ENCODE peak calls at places on chromosome 9, in nine cellular contexts. One of them, this sample, is unnamed. For H3K79me2 and H3K9me2, the result is how much of the 10 kb centered on the place peaks cover.

GRCh38 chr9:134661299-134661698 is 19.7 kb downstream of the COL5A1 start:
- DNase-seq in GM23248: peak
- DNase-seq in GM23338: no peak
- DNase-seq in MM.1S: no peak
- DNase-seq in PC-3: no peak
- DNase-seq in HCT116: no peak
- DNase-seq in SK-N-SH: no peak
- DNase-seq in Karpas-422: peak
- DNase-seq in PC-9: no peak
- DNase-seq in this sample: no peak

GRCh38 chr9:112002131-112002846 is 105.7 kb downstream of the UGCG start:
- DNase-seq in GM23248: no peak
- DNase-seq in GM23338: no peak
- DNase-seq in MM.1S: peak
- DNase-seq in PC-3: no peak
- DNase-seq in HCT116: no peak
- DNase-seq in SK-N-SH: no peak
- DNase-seq in Karpas-422: no peak
- DNase-seq in PC-9: no peak
- DNase-seq in this sample: no peak

GRCh38 chr9:116193636-116194035 is 40.0 kb downstream of the PAPPA start:
- DNase-seq in GM23248: peak
- DNase-seq in GM23338: no peak
- DNase-seq in MM.1S: no peak
- DNase-seq in PC-3: peak
- DNase-seq in HCT116: no peak
- DNase-seq in SK-N-SH: no peak
- DNase-seq in Karpas-422: no peak
- DNase-seq in PC-9: no peak
- DNase-seq in this sample: no peak

GRCh38 chr9:23050548-23050947 is 603.9 kb downstream of the DMRTA1 start:
- DNase-seq in GM23248: no peak
- DNase-seq in GM23338: no peak
- DNase-seq in MM.1S: no peak
- DNase-seq in PC-3: no peak
- DNase-seq in HCT116: no peak
- DNase-seq in SK-N-SH: no peak
- DNase-seq in Karpas-422: no peak
- DNase-seq in PC-9: no peak
- DNase-seq in this sample: no peak

GRCh38 chr9:114011313-114011712 is 66.8 kb downstream of the AMBP start:
- DNase-seq in GM23248: no peak
- DNase-seq in GM23338: no peak
- DNase-seq in MM.1S: no peak
- DNase-seq in PC-3: no peak
- DNase-seq in HCT116: no peak
- DNase-seq in SK-N-SH: no peak
- DNase-seq in Karpas-422: no peak
- DNase-seq in PC-9: no peak
- DNase-seq in this sample: no peak

GRCh38 chr9:126625329-126626116 is 11.8 kb downstream of the LMX1B start:
- DNase-seq in GM23248: no peak
- DNase-seq in GM23338: peak
- DNase-seq in MM.1S: no peak
- DNase-seq in PC-3: no peak
- DNase-seq in HCT116: no peak
- DNase-seq in SK-N-SH: no peak
- DNase-seq in Karpas-422: no peak
- DNase-seq in PC-9: no peak
- DNase-seq in this sample: no peak

GRCh38 chr9:84129529-84129928 is 148.9 kb downstream of the RMI1 start:
- DNase-seq in GM23248: no peak
- DNase-seq in GM23338: no peak
- DNase-seq in MM.1S: no peak
- DNase-seq in PC-3: no peak
- DNase-seq in HCT116: no peak
- DNase-seq in SK-N-SH: no peak
- DNase-seq in Karpas-422: no peak
- DNase-seq in PC-9: no peak
- DNase-seq in this sample: no peak

GRCh38 chr9:89793551-89793950 is 188.7 kb downstream of the GADD45G start:
- DNase-seq in GM23248: no peak
- DNase-seq in GM23338: no peak
- DNase-seq in MM.1S: no peak
- DNase-seq in PC-3: no peak
- DNase-seq in HCT116: no peak
- DNase-seq in SK-N-SH: no peak
- DNase-seq in Karpas-422: no peak
- DNase-seq in PC-9: no peak
- DNase-seq in this sample: no peak

GRCh38 chr9:14687042-14687719 is 6.1 kb downstream of the ZDHHC21 start:
- DNase-seq in GM23248: peak
- DNase-seq in GM23338: no peak
- DNase-seq in MM.1S: no peak
- DNase-seq in PC-3: peak
- DNase-seq in HCT116: no peak
- DNase-seq in SK-N-SH: no peak
- DNase-seq in Karpas-422: no peak
- DNase-seq in PC-9: no peak
- DNase-seq in this sample: no peak

GRCh38 chr9:86614871-86615849 is 260.9 kb upstream of the TUT7 start:
- DNase-seq in GM23248: peak
- DNase-seq in GM23338: peak
- DNase-seq in MM.1S: no peak
- DNase-seq in PC-3: peak
- DNase-seq in HCT116: no peak
- DNase-seq in SK-N-SH: peak
- DNase-seq in Karpas-422: peak
- DNase-seq in PC-9: no peak
- DNase-seq in this sample: peak

GRCh38 chr9:77595426-77596051 is 52.6 kb downstream of the GNA14 start:
- DNase-seq in GM23248: no peak
- DNase-seq in GM23338: no peak
- DNase-seq in MM.1S: no peak
- DNase-seq in PC-3: no peak
- DNase-seq in HCT116: no peak
- DNase-seq in SK-N-SH: peak
- DNase-seq in Karpas-422: no peak
- DNase-seq in PC-9: no peak
- DNase-seq in this sample: no peak

DNA sequence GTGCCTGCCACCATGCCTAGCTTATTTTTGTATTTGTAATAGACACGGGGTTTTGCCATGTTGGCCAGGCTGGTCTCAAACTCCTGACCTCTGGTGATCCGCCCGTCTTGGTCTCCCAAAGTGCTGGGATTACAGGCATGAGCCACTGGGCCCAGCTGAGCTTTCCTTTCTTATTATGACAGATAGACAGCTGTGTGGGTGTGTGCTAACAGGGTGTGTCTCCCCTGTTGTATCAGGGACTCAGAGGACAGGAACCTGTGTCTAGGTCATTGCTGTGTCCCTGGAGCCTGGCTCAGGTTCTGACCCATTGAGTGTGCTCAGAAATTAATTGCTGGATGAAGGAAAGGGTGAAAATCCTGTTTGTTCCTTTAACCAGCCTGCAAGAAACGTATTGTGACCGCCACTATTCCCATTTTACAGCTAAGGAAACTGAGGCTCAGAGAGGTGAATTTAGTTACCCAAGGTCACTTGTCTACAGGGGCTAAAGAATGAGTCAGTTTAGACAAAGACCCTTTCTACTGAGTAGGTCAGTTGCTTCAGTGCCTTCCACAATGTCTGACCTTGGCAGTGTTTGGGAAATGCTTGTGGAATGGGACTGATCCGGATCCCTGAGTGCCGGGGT is 16.8 kb downstream of the NCS1 start:
- DNase-seq in GM23248: no peak
- DNase-seq in GM23338: no peak
- DNase-seq in MM.1S: no peak
- DNase-seq in PC-3: no peak
- DNase-seq in HCT116: no peak
- DNase-seq in SK-N-SH: no peak
- DNase-seq in Karpas-422: no peak
- DNase-seq in PC-9: no peak
- DNase-seq in this sample: no peak
- H3K79me2 ChIP-seq in GM23248: half or more
- H3K79me2 ChIP-seq in GM23338: half or more
- H3K79me2 ChIP-seq in MM.1S: under half
- H3K79me2 ChIP-seq in PC-3: under half
- H3K79me2 ChIP-seq in HCT116: half or more
- H3K79me2 ChIP-seq in SK-N-SH: half or more
- H3K79me2 ChIP-seq in Karpas-422: under half
- H3K79me2 ChIP-seq in PC-9: under half
- H3K79me2 ChIP-seq in this sample: under half

GRCh38 chr9:123863164-123863855 is 66.6 kb downstream of the DENND1A start:
- DNase-seq in GM23248: peak
- DNase-seq in GM23338: peak
- DNase-seq in MM.1S: no peak
- DNase-seq in PC-3: no peak
- DNase-seq in HCT116: no peak
- DNase-seq in SK-N-SH: no peak
- DNase-seq in Karpas-422: no peak
- DNase-seq in PC-9: no peak
- DNase-seq in this sample: no peak
- H3K4me2 ChIP-seq in GM23248: no peak
- H3K4me2 ChIP-seq in GM23338: peak
- H3K4me2 ChIP-seq in MM.1S: no peak
- H3K4me2 ChIP-seq in PC-3: no peak
- H3K4me2 ChIP-seq in HCT116: no peak
- H3K4me2 ChIP-seq in SK-N-SH: no peak
- H3K4me2 ChIP-seq in Karpas-422: no peak
- H3K4me2 ChIP-seq in PC-9: no peak
- H3K4me2 ChIP-seq in this sample: no peak

GRCh38 chr9:38434833-38435232 is 10.6 kb upstream of the IGFBPL1 start:
- DNase-seq in GM23248: peak
- DNase-seq in GM23338: no peak
- DNase-seq in MM.1S: no peak
- DNase-seq in PC-3: no peak
- DNase-seq in HCT116: no peak
- DNase-seq in SK-N-SH: no peak
- DNase-seq in Karpas-422: no peak
- DNase-seq in PC-9: no peak
- DNase-seq in this sample: no peak

GRCh38 chr9:38435526-38435925 is 11.3 kb upstream of the IGFBPL1 start:
- DNase-seq in GM23248: peak
- DNase-seq in GM23338: no peak
- DNase-seq in MM.1S: no peak
- DNase-seq in PC-3: no peak
- DNase-seq in HCT116: no peak
- DNase-seq in SK-N-SH: no peak
- DNase-seq in Karpas-422: no peak
- DNase-seq in PC-9: no peak
- DNase-seq in this sample: no peak

GRCh38 chr9:38434365-38434764 is 10.1 kb upstream of the IGFBPL1 start:
- DNase-seq in GM23248: no peak
- DNase-seq in GM23338: no peak
- DNase-seq in MM.1S: no peak
- DNase-seq in PC-3: no peak
- DNase-seq in HCT116: no peak
- DNase-seq in SK-N-SH: no peak
- DNase-seq in Karpas-422: no peak
- DNase-seq in PC-9: no peak
- DNase-seq in this sample: no peak

GRCh38 chr9:38431101-38431500 is 6.8 kb upstream of the IGFBPL1 start:
- DNase-seq in GM23248: no peak
- DNase-seq in GM23338: no peak
- DNase-seq in MM.1S: no peak
- DNase-seq in PC-3: no peak
- DNase-seq in HCT116: no peak
- DNase-seq in SK-N-SH: no peak
- DNase-seq in Karpas-422: no peak
- DNase-seq in PC-9: no peak
- DNase-seq in this sample: no peak

DNA sequence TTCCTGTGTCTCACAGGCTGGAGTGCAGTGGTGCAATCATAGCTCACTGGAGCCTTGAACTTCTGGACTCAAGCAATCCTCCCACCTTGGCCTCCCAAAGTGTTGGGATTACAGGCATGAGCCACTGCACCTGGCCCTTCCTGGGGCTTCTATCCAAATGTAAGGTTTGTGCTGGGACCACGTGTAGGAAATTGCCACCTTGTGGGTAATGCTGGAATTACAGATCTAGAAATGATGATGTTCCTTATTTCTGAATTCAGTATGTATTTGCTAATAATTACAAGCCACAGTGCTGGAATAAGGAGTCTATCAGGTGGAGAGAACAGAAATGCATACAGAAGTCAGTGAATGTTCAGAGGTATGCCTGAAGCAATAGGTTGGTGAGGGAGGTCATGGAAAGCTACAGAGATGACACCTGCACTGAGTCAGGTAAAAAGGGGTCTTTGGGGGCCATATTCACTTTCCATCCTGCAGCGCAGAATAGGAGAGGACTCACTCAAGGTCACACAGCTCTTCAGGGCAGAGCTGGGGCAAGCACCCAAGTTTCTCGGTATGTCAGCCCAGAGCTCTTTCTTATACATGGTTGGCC is 8.8 kb upstream of the IGFBPL1 start:
- DNase-seq in GM23248: peak
- DNase-seq in GM23338: peak
- DNase-seq in MM.1S: peak
- DNase-seq in PC-3: peak
- DNase-seq in HCT116: peak
- DNase-seq in SK-N-SH: peak
- DNase-seq in Karpas-422: peak
- DNase-seq in PC-9: no peak
- DNase-seq in this sample: peak
- H3K9me2 ChIP-seq in GM23248: under half
- H3K9me2 ChIP-seq in GM23338: under half
- H3K9me2 ChIP-seq in MM.1S: under half
- H3K9me2 ChIP-seq in PC-3: under half
- H3K9me2 ChIP-seq in HCT116: under half
- H3K9me2 ChIP-seq in SK-N-SH: under half
- H3K9me2 ChIP-seq in Karpas-422: under half
- H3K9me2 ChIP-seq in PC-9: under half
- H3K9me2 ChIP-seq in this sample: under half

GRCh38 chr9:136087741-136088480 is 7.2 kb downstream of the NACC2 start:
- DNase-seq in GM23248: no peak
- DNase-seq in GM23338: no peak
- DNase-seq in MM.1S: no peak
- DNase-seq in PC-3: no peak
- DNase-seq in HCT116: no peak
- DNase-seq in SK-N-SH: peak
- DNase-seq in Karpas-422: no peak
- DNase-seq in PC-9: no peak
- DNase-seq in this sample: no peak
- H3K79me2 ChIP-seq in GM23248: half or more
- H3K79me2 ChIP-seq in GM23338: under half
- H3K79me2 ChIP-seq in MM.1S: under half
- H3K79me2 ChIP-seq in PC-3: under half
- H3K79me2 ChIP-seq in HCT116: half or more
- H3K79me2 ChIP-seq in SK-N-SH: half or more
- H3K79me2 ChIP-seq in Karpas-422: under half
- H3K79me2 ChIP-seq in PC-9: under half
- H3K79me2 ChIP-seq in this sample: under half

This sample was measured in OCI-LY7.